ENCODE peak calls at places on chromosomes 12 and 14, in ten cellular contexts. One of them, this sample, is unnamed.

GRCh38 chr12:101671157-101671791 is 26.2 kb upstream of the CHPT1 start:
- DNase-seq in T follicular helper cell: no peak
- DNase-seq in GM04503: no peak
- DNase-seq in NCI-H69: no peak
- DNase-seq in adipocyte: no peak
- DNase-seq in lower lobe of right lung: peak; percentile 55
- DNase-seq in left kidney: peak; percentile 6
- DNase-seq in NCI-H1694: no peak
- DNase-seq in stimulated activated CD4-positive, alpha-beta T cell treated with anti-CD3 and anti-CD28 coated beads, Interleukin-1b, Interleukin-23, amount 100 ng/mL, for 24 hours: no peak
- DNase-seq in dermis blood vessel endothelial cell: no peak
- DNase-seq in this sample: no peak

GRCh38 chr12:31029916-31030562 is 43.6 kb upstream of the DDX11 start:
- DNase-seq in T follicular helper cell: no peak
- DNase-seq in GM04503: no peak
- DNase-seq in NCI-H69: no peak
- DNase-seq in adipocyte: no peak
- DNase-seq in lower lobe of right lung: no peak
- DNase-seq in left kidney: no peak
- DNase-seq in NCI-H1694: no peak
- DNase-seq in stimulated activated CD4-positive, alpha-beta T cell treated with anti-CD3 and anti-CD28 coated beads, Interleukin-1b, Interleukin-23, amount 100 ng/mL, for 24 hours: no peak
- DNase-seq in dermis blood vessel endothelial cell: no peak
- DNase-seq in this sample: peak; percentile 62

GRCh38 chr12:124684496-124684895 is 117.1 kb upstream of the NCOR2 start:
- DNase-seq in T follicular helper cell: no peak
- DNase-seq in GM04503: no peak
- DNase-seq in NCI-H69: no peak
- DNase-seq in adipocyte: peak; percentile 23
- DNase-seq in lower lobe of right lung: no peak
- DNase-seq in left kidney: no peak
- DNase-seq in NCI-H1694: no peak
- DNase-seq in stimulated activated CD4-positive, alpha-beta T cell treated with anti-CD3 and anti-CD28 coated beads, Interleukin-1b, Interleukin-23, amount 100 ng/mL, for 24 hours: no peak
- DNase-seq in dermis blood vessel endothelial cell: peak; percentile 27
- DNase-seq in this sample: no peak

GRCh38 chr14:80269338-80269935 is 58.1 kb upstream of the DIO2 start:
- DNase-seq in T follicular helper cell: no peak
- DNase-seq in GM04503: peak; percentile 6
- DNase-seq in NCI-H69: no peak
- DNase-seq in adipocyte: peak; percentile 63
- DNase-seq in lower lobe of right lung: no peak
- DNase-seq in left kidney: no peak
- DNase-seq in NCI-H1694: no peak
- DNase-seq in stimulated activated CD4-positive, alpha-beta T cell treated with anti-CD3 and anti-CD28 coated beads, Interleukin-1b, Interleukin-23, amount 100 ng/mL, for 24 hours: no peak
- DNase-seq in dermis blood vessel endothelial cell: peak; percentile 1
- DNase-seq in this sample: no peak

GRCh38 chr12:63098851-63099250 is 52.1 kb downstream of the AVPR1A start:
- DNase-seq in T follicular helper cell: no peak
- DNase-seq in GM04503: no peak
- DNase-seq in NCI-H69: peak; percentile 42
- DNase-seq in adipocyte: peak; percentile 4
- DNase-seq in lower lobe of right lung: no peak
- DNase-seq in left kidney: peak; percentile 39
- DNase-seq in NCI-H1694: no peak
- DNase-seq in stimulated activated CD4-positive, alpha-beta T cell treated with anti-CD3 and anti-CD28 coated beads, Interleukin-1b, Interleukin-23, amount 100 ng/mL, for 24 hours: no peak
- DNase-seq in dermis blood vessel endothelial cell: peak; percentile 4
- DNase-seq in this sample: no peak

GRCh38 chr12:84904051-84904450 is 8.5 kb downstream of the SLC6A15 start:
- DNase-seq in T follicular helper cell: no peak
- DNase-seq in GM04503: no peak
- DNase-seq in NCI-H69: no peak
- DNase-seq in adipocyte: no peak
- DNase-seq in lower lobe of right lung: no peak
- DNase-seq in left kidney: no peak
- DNase-seq in NCI-H1694: no peak
- DNase-seq in stimulated activated CD4-positive, alpha-beta T cell treated with anti-CD3 and anti-CD28 coated beads, Interleukin-1b, Interleukin-23, amount 100 ng/mL, for 24 hours: no peak
- DNase-seq in dermis blood vessel endothelial cell: no peak
- DNase-seq in this sample: no peak

GRCh38 chr12:45234134-45234865 is 18.4 kb downstream of the ANO6 start:
- DNase-seq in T follicular helper cell: no peak
- DNase-seq in GM04503: peak; percentile 97
- DNase-seq in NCI-H69: peak; percentile 15
- DNase-seq in adipocyte: peak; percentile 97
- DNase-seq in lower lobe of right lung: no peak
- DNase-seq in left kidney: peak; percentile 69
- DNase-seq in NCI-H1694: no peak
- DNase-seq in stimulated activated CD4-positive, alpha-beta T cell treated with anti-CD3 and anti-CD28 coated beads, Interleukin-1b, Interleukin-23, amount 100 ng/mL, for 24 hours: no peak
- DNase-seq in dermis blood vessel endothelial cell: peak; percentile 97
- DNase-seq in this sample: peak; percentile 99

GRCh38 chr14:69073429-69073828 is 79.5 kb downstream of the DCAF5 start:
- DNase-seq in T follicular helper cell: no peak
- DNase-seq in GM04503: no peak
- DNase-seq in NCI-H69: no peak
- DNase-seq in adipocyte: no peak
- DNase-seq in lower lobe of right lung: no peak
- DNase-seq in left kidney: no peak
- DNase-seq in NCI-H1694: no peak
- DNase-seq in stimulated activated CD4-positive, alpha-beta T cell treated with anti-CD3 and anti-CD28 coated beads, Interleukin-1b, Interleukin-23, amount 100 ng/mL, for 24 hours: no peak
- DNase-seq in dermis blood vessel endothelial cell: no peak
- DNase-seq in this sample: no peak

GRCh38 chr12:101076940-101077351 is 133.1 kb downstream of the SLC5A8 start:
- DNase-seq in T follicular helper cell: no peak
- DNase-seq in GM04503: peak; percentile 85
- DNase-seq in NCI-H69: peak; percentile 63
- DNase-seq in adipocyte: no peak
- DNase-seq in lower lobe of right lung: no peak
- DNase-seq in left kidney: peak; percentile 95
- DNase-seq in NCI-H1694: peak; percentile 43
- DNase-seq in stimulated activated CD4-positive, alpha-beta T cell treated with anti-CD3 and anti-CD28 coated beads, Interleukin-1b, Interleukin-23, amount 100 ng/mL, for 24 hours: no peak
- DNase-seq in dermis blood vessel endothelial cell: no peak
- DNase-seq in this sample: peak; percentile 79

GRCh38 chr12:123271182-123271491 is 519 bp downstream of the CDK2AP1 start:
- DNase-seq in T follicular helper cell: peak; percentile 65
- DNase-seq in GM04503: no peak
- DNase-seq in NCI-H69: peak; percentile 83
- DNase-seq in adipocyte: peak; percentile 93
- DNase-seq in lower lobe of right lung: peak; percentile 84
- DNase-seq in left kidney: peak; percentile 87
- DNase-seq in NCI-H1694: no peak
- DNase-seq in stimulated activated CD4-positive, alpha-beta T cell treated with anti-CD3 and anti-CD28 coated beads, Interleukin-1b, Interleukin-23, amount 100 ng/mL, for 24 hours: peak; percentile 46
- DNase-seq in dermis blood vessel endothelial cell: peak; percentile 77
- DNase-seq in this sample: peak; percentile 80

GRCh38 chr14:56150018-56150417 is 31.8 kb downstream of the PELI2 start:
- DNase-seq in T follicular helper cell: no peak
- DNase-seq in GM04503: no peak
- DNase-seq in NCI-H69: no peak
- DNase-seq in adipocyte: no peak
- DNase-seq in lower lobe of right lung: no peak
- DNase-seq in left kidney: no peak
- DNase-seq in NCI-H1694: no peak
- DNase-seq in stimulated activated CD4-positive, alpha-beta T cell treated with anti-CD3 and anti-CD28 coated beads, Interleukin-1b, Interleukin-23, amount 100 ng/mL, for 24 hours: no peak
- DNase-seq in dermis blood vessel endothelial cell: no peak
- DNase-seq in this sample: no peak

GRCh38 chr14:73757876-73758391 is 43.8 kb upstream of the PNMA1 start:
- DNase-seq in T follicular helper cell: no peak
- DNase-seq in GM04503: no peak
- DNase-seq in NCI-H69: peak; percentile 65
- DNase-seq in adipocyte: peak; percentile 35
- DNase-seq in lower lobe of right lung: no peak
- DNase-seq in left kidney: no peak
- DNase-seq in NCI-H1694: no peak
- DNase-seq in stimulated activated CD4-positive, alpha-beta T cell treated with anti-CD3 and anti-CD28 coated beads, Interleukin-1b, Interleukin-23, amount 100 ng/mL, for 24 hours: no peak
- DNase-seq in dermis blood vessel endothelial cell: no peak
- DNase-seq in this sample: no peak

GRCh38 chr14:101082436-101083384 is 179.2 kb upstream of the RTL1 start:
- DNase-seq in T follicular helper cell: no peak
- DNase-seq in GM04503: no peak
- DNase-seq in NCI-H69: no peak
- DNase-seq in adipocyte: no peak
- DNase-seq in lower lobe of right lung: no peak
- DNase-seq in left kidney: no peak
- DNase-seq in NCI-H1694: no peak
- DNase-seq in stimulated activated CD4-positive, alpha-beta T cell treated with anti-CD3 and anti-CD28 coated beads, Interleukin-1b, Interleukin-23, amount 100 ng/mL, for 24 hours: no peak
- DNase-seq in dermis blood vessel endothelial cell: no peak
- DNase-seq in this sample: peak; percentile 47

GRCh38 chr14:73239463-73240241 is 2.3 kb downstream of the PAPLN start:
- DNase-seq in T follicular helper cell: no peak
- DNase-seq in GM04503: no peak
- DNase-seq in NCI-H69: peak; percentile 59
- DNase-seq in adipocyte: peak; percentile 81
- DNase-seq in lower lobe of right lung: peak; percentile 59
- DNase-seq in left kidney: peak; percentile 54
- DNase-seq in NCI-H1694: no peak
- DNase-seq in stimulated activated CD4-positive, alpha-beta T cell treated with anti-CD3 and anti-CD28 coated beads, Interleukin-1b, Interleukin-23, amount 100 ng/mL, for 24 hours: no peak
- DNase-seq in dermis blood vessel endothelial cell: peak; percentile 65
- DNase-seq in this sample: peak; percentile 60

GRCh38 chr12:110534811-110535210 is 32.7 kb downstream of the RAD9B start:
- DNase-seq in T follicular helper cell: no peak
- DNase-seq in GM04503: no peak
- DNase-seq in NCI-H69: no peak
- DNase-seq in adipocyte: peak; percentile 77
- DNase-seq in lower lobe of right lung: no peak
- DNase-seq in left kidney: no peak
- DNase-seq in NCI-H1694: no peak
- DNase-seq in stimulated activated CD4-positive, alpha-beta T cell treated with anti-CD3 and anti-CD28 coated beads, Interleukin-1b, Interleukin-23, amount 100 ng/mL, for 24 hours: no peak
- DNase-seq in dermis blood vessel endothelial cell: no peak
- DNase-seq in this sample: no peak

GRCh38 chr12:67648306-67649164 is at the start of gene DYRK2:
- DNase-seq in T follicular helper cell: peak; percentile 68
- DNase-seq in GM04503: no peak
- DNase-seq in NCI-H69: peak; percentile 90
- DNase-seq in adipocyte: peak; percentile 90
- DNase-seq in lower lobe of right lung: peak; percentile 86
- DNase-seq in left kidney: peak; percentile 95
- DNase-seq in NCI-H1694: no peak
- DNase-seq in stimulated activated CD4-positive, alpha-beta T cell treated with anti-CD3 and anti-CD28 coated beads, Interleukin-1b, Interleukin-23, amount 100 ng/mL, for 24 hours: peak; percentile 54
- DNase-seq in dermis blood vessel endothelial cell: peak; percentile 81
- DNase-seq in this sample: peak; percentile 91

GRCh38 chr14:102594514-102595175 is 2.2 kb downstream of the RCOR1 start:
- DNase-seq in T follicular helper cell: peak; percentile 32
- DNase-seq in GM04503: no peak
- DNase-seq in NCI-H69: peak; percentile 81
- DNase-seq in adipocyte: peak; percentile 90
- DNase-seq in lower lobe of right lung: peak; percentile 77
- DNase-seq in left kidney: peak; percentile 77
- DNase-seq in NCI-H1694: peak; percentile 86
- DNase-seq in stimulated activated CD4-positive, alpha-beta T cell treated with anti-CD3 and anti-CD28 coated beads, Interleukin-1b, Interleukin-23, amount 100 ng/mL, for 24 hours: no peak
- DNase-seq in dermis blood vessel endothelial cell: peak; percentile 81
- DNase-seq in this sample: peak; percentile 77

GRCh38 chr12:100959481-100959880 is 164.9 kb downstream of the ANO4 start:
- DNase-seq in T follicular helper cell: no peak
- DNase-seq in GM04503: peak; percentile 39
- DNase-seq in NCI-H69: no peak
- DNase-seq in adipocyte: peak; percentile 55
- DNase-seq in lower lobe of right lung: no peak
- DNase-seq in left kidney: no peak
- DNase-seq in NCI-H1694: no peak
- DNase-seq in stimulated activated CD4-positive, alpha-beta T cell treated with anti-CD3 and anti-CD28 coated beads, Interleukin-1b, Interleukin-23, amount 100 ng/mL, for 24 hours: no peak
- DNase-seq in dermis blood vessel endothelial cell: no peak
- DNase-seq in this sample: no peak

GRCh38 chr12:94641283-94641682 is 9.1 kb downstream of the TMCC3 start:
- DNase-seq in T follicular helper cell: no peak
- DNase-seq in GM04503: no peak
- DNase-seq in NCI-H69: no peak
- DNase-seq in adipocyte: no peak
- DNase-seq in lower lobe of right lung: no peak
- DNase-seq in left kidney: peak; percentile 65
- DNase-seq in NCI-H1694: no peak
- DNase-seq in stimulated activated CD4-positive, alpha-beta T cell treated with anti-CD3 and anti-CD28 coated beads, Interleukin-1b, Interleukin-23, amount 100 ng/mL, for 24 hours: no peak
- DNase-seq in dermis blood vessel endothelial cell: no peak
- DNase-seq in this sample: no peak

GRCh38 chr14:90274808-90275454 is 18.6 kb downstream of the PSMC1 start:
- DNase-seq in T follicular helper cell: no peak
- DNase-seq in GM04503: no peak
- DNase-seq in NCI-H69: no peak
- DNase-seq in adipocyte: peak; percentile 49
- DNase-seq in lower lobe of right lung: no peak
- DNase-seq in left kidney: no peak
- DNase-seq in NCI-H1694: no peak
- DNase-seq in stimulated activated CD4-positive, alpha-beta T cell treated with anti-CD3 and anti-CD28 coated beads, Interleukin-1b, Interleukin-23, amount 100 ng/mL, for 24 hours: no peak
- DNase-seq in dermis blood vessel endothelial cell: peak; percentile 91
- DNase-seq in this sample: peak; percentile 38

GRCh38 chr12:76777765-76778216 is 13.9 kb downstream of the ZDHHC17 start:
- DNase-seq in T follicular helper cell: no peak
- DNase-seq in GM04503: no peak
- DNase-seq in NCI-H69: no peak
- DNase-seq in adipocyte: no peak
- DNase-seq in lower lobe of right lung: no peak
- DNase-seq in left kidney: no peak
- DNase-seq in NCI-H1694: no peak
- DNase-seq in stimulated activated CD4-positive, alpha-beta T cell treated with anti-CD3 and anti-CD28 coated beads, Interleukin-1b, Interleukin-23, amount 100 ng/mL, for 24 hours: no peak
- DNase-seq in dermis blood vessel endothelial cell: no peak
- DNase-seq in this sample: no peak

GRCh38 chr14:80485764-80486163 is 274.5 kb upstream of the DIO2 start:
- DNase-seq in T follicular helper cell: no peak
- DNase-seq in GM04503: no peak
- DNase-seq in NCI-H69: no peak
- DNase-seq in adipocyte: no peak
- DNase-seq in lower lobe of right lung: no peak
- DNase-seq in left kidney: no peak
- DNase-seq in NCI-H1694: no peak
- DNase-seq in stimulated activated CD4-positive, alpha-beta T cell treated with anti-CD3 and anti-CD28 coated beads, Interleukin-1b, Interleukin-23, amount 100 ng/mL, for 24 hours: no peak
- DNase-seq in dermis blood vessel endothelial cell: no peak
- DNase-seq in this sample: no peak

GRCh38 chr12:111429760-111430417 is 24.2 kb downstream of the SH2B3 start:
- DNase-seq in T follicular helper cell: peak; percentile 50
- DNase-seq in GM04503: no peak
- DNase-seq in NCI-H69: no peak
- DNase-seq in adipocyte: no peak
- DNase-seq in lower lobe of right lung: no peak
- DNase-seq in left kidney: no peak
- DNase-seq in NCI-H1694: no peak
- DNase-seq in stimulated activated CD4-positive, alpha-beta T cell treated with anti-CD3 and anti-CD28 coated beads, Interleukin-1b, Interleukin-23, amount 100 ng/mL, for 24 hours: no peak
- DNase-seq in dermis blood vessel endothelial cell: peak; percentile 46
- DNase-seq in this sample: no peak

GRCh38 chr12:101876861-101877815 is at the start of gene DRAM1:
- DNase-seq in T follicular helper cell: peak; percentile 33
- DNase-seq in GM04503: peak; percentile 64
- DNase-seq in NCI-H69: peak; percentile 86
- DNase-seq in adipocyte: peak; percentile 98
- DNase-seq in lower lobe of right lung: peak; percentile 97
- DNase-seq in left kidney: peak; percentile 90
- DNase-seq in NCI-H1694: no peak
- DNase-seq in stimulated activated CD4-positive, alpha-beta T cell treated with anti-CD3 and anti-CD28 coated beads, Interleukin-1b, Interleukin-23, amount 100 ng/mL, for 24 hours: peak; percentile 36
- DNase-seq in dermis blood vessel endothelial cell: peak; percentile 90
- DNase-seq in this sample: peak; percentile 97

GRCh38 chr14:75822522-75823288 is 159.1 kb downstream of the TGFB3 start:
- DNase-seq in T follicular helper cell: no peak
- DNase-seq in GM04503: peak; percentile 76
- DNase-seq in NCI-H69: no peak
- DNase-seq in adipocyte: peak; percentile 73
- DNase-seq in lower lobe of right lung: no peak
- DNase-seq in left kidney: no peak
- DNase-seq in NCI-H1694: no peak
- DNase-seq in stimulated activated CD4-positive, alpha-beta T cell treated with anti-CD3 and anti-CD28 coated beads, Interleukin-1b, Interleukin-23, amount 100 ng/mL, for 24 hours: no peak
- DNase-seq in dermis blood vessel endothelial cell: no peak
- DNase-seq in this sample: no peak

GRCh38 chr14:69571879-69572633 is 2.6 kb downstream of the CCDC177 start:
- DNase-seq in T follicular helper cell: no peak
- DNase-seq in GM04503: no peak
- DNase-seq in NCI-H69: no peak
- DNase-seq in adipocyte: no peak
- DNase-seq in lower lobe of right lung: peak; percentile 51
- DNase-seq in left kidney: peak; percentile 88
- DNase-seq in NCI-H1694: no peak
- DNase-seq in stimulated activated CD4-positive, alpha-beta T cell treated with anti-CD3 and anti-CD28 coated beads, Interleukin-1b, Interleukin-23, amount 100 ng/mL, for 24 hours: no peak
- DNase-seq in dermis blood vessel endothelial cell: peak; percentile 39
- DNase-seq in this sample: peak; percentile 69

GRCh38 chr12:131928080-131928764 is 854 bp upstream of the PUS1 start:
- DNase-seq in T follicular helper cell: no peak
- DNase-seq in GM04503: no peak
- DNase-seq in NCI-H69: peak; percentile 62
- DNase-seq in adipocyte: no peak
- DNase-seq in lower lobe of right lung: no peak
- DNase-seq in left kidney: no peak
- DNase-seq in NCI-H1694: no peak
- DNase-seq in stimulated activated CD4-positive, alpha-beta T cell treated with anti-CD3 and anti-CD28 coated beads, Interleukin-1b, Interleukin-23, amount 100 ng/mL, for 24 hours: no peak
- DNase-seq in dermis blood vessel endothelial cell: peak; percentile 48
- DNase-seq in this sample: peak; percentile 70

GRCh38 chr14:101508948-101509729 is 52.2 kb upstream of the DIO3 start:
- DNase-seq in T follicular helper cell: no peak
- DNase-seq in GM04503: no peak
- DNase-seq in NCI-H69: no peak
- DNase-seq in adipocyte: no peak
- DNase-seq in lower lobe of right lung: peak; percentile 30
- DNase-seq in left kidney: peak; percentile 27
- DNase-seq in NCI-H1694: no peak
- DNase-seq in stimulated activated CD4-positive, alpha-beta T cell treated with anti-CD3 and anti-CD28 coated beads, Interleukin-1b, Interleukin-23, amount 100 ng/mL, for 24 hours: no peak
- DNase-seq in dermis blood vessel endothelial cell: no peak
- DNase-seq in this sample: no peak

This sample was measured in islet precursor cell.